ENCODE peak calls at places on chromosomes 13 and 19, in nine cellular contexts. J, B, H, X, K, S, Q, E and O are unnamed samples.

GRCh38 chr13:70310720-70311119 is 202.5 kb upstream of the KLHL1 start:
- DNase-seq in J (no peak), B (peak), H (peak), X (peak), K (no peak), S (no peak), Q (peak), E (no peak), O (no peak)

GRCh38 chr19:40090256-40091204 is at the start of gene ZNF780A:
- DNase-seq in J (peak), B (peak), H (peak), X (peak), K (peak), S (peak), Q (peak), E (peak), O (peak)

GRCh38 chr13:109246001-109246400 is 540.4 kb downstream of the IRS2 start:
- DNase-seq in J (no peak), B (no peak), H (no peak), X (no peak), K (no peak), S (no peak), Q (no peak), E (no peak), O (no peak)

GRCh38 chr19:46000497-46001246 is 5.4 kb downstream of the CCDC61 start:
- DNase-seq in J (peak), B (peak), H (peak), X (peak), K (peak), S (peak), Q (no peak), E (no peak), O (peak)

GRCh38 chr13:113845723-113846638 is 17.9 kb downstream of the GAS6 start:
- DNase-seq in J (no peak), B (no peak), H (no peak), X (no peak), K (no peak), S (peak), Q (no peak), E (peak), O (no peak)

GRCh38 chr19:19549804-19550453 is 11.9 kb downstream of the CILP2 start:
- DNase-seq in J (no peak), B (no peak), H (no peak), X (no peak), K (no peak), S (no peak), Q (no peak), E (no peak), O (no peak)

GRCh38 chr13:75418997-75419396 is 63.0 kb downstream of the TBC1D4 start:
- DNase-seq in J (no peak), B (no peak), H (no peak), X (no peak), K (no peak), S (no peak), Q (no peak), E (no peak), O (no peak)

GRCh38 chr13:20482275-20482761 is 43.3 kb downstream of the CRYL1 start:
- DNase-seq in J (no peak), B (no peak), H (no peak), X (peak), K (no peak), S (no peak), Q (no peak), E (peak), O (no peak)

GRCh38 chr19:8238251-8238650 is 29.1 kb downstream of the CERS4 start:
- DNase-seq in J (no peak), B (no peak), H (no peak), X (no peak), K (no peak), S (no peak), Q (no peak), E (no peak), O (no peak)

GRCh38 chr13:25181597-25181996 is 9.5 kb upstream of the AMER2 start:
- DNase-seq in J (no peak), B (no peak), H (no peak), X (no peak), K (no peak), S (no peak), Q (no peak), E (no peak), O (no peak)

GRCh38 chr19:27765912-27766725 is 1446.8 kb downstream of the UQCRFS1 start:
- DNase-seq in J (no peak), B (no peak), H (no peak), X (no peak), K (no peak), S (no peak), Q (no peak), E (no peak), O (no peak)

GRCh38 chr19:50460161-50460765 is 16.0 kb upstream of the EMC10 start:
- DNase-seq in J (no peak), B (no peak), H (no peak), X (no peak), K (no peak), S (peak), Q (peak), E (no peak), O (no peak)

GRCh38 chr19:1263198-1263597 is 5.9 kb upstream of the CIRBP start:
- DNase-seq in J (no peak), B (no peak), H (no peak), X (no peak), K (no peak), S (no peak), Q (no peak), E (no peak), O (no peak)

GRCh38 chr19:41646589-41647204 is 19.8 kb upstream of the CEACAM4 start:
- DNase-seq in J (no peak), B (peak), H (no peak), X (no peak), K (peak), S (peak), Q (no peak), E (no peak), O (no peak)

GRCh38 chr13:102677122-102677521 is 17.7 kb downstream of the METTL21C start:
- DNase-seq in J (no peak), B (no peak), H (no peak), X (no peak), K (no peak), S (no peak), Q (no peak), E (no peak), O (no peak)

GRCh38 chr13:111327701-111328100 is 7.3 kb downstream of the TEX29 start:
- DNase-seq in J (no peak), B (no peak), H (peak), X (no peak), K (no peak), S (no peak), Q (no peak), E (no peak), O (no peak)

GRCh38 chr13:100875392-100876043 is 200.9 kb upstream of the TMTC4 start:
- DNase-seq in J (no peak), B (no peak), H (no peak), X (no peak), K (no peak), S (peak), Q (peak), E (no peak), O (no peak)

GRCh38 chr19:38358071-38358470 is 16.3 kb upstream of the PSMD8 start:
- DNase-seq in J (no peak), B (no peak), H (no peak), X (no peak), K (no peak), S (no peak), Q (no peak), E (no peak), O (no peak)

GRCh38 chr19:48637449-48637947 is 319 bp upstream of the DBP start:
- DNase-seq in J (peak), B (peak), H (peak), X (peak), K (peak), S (peak), Q (peak), E (peak), O (peak)

GRCh38 chr19:27974082-27974513 is 1238.9 kb downstream of the UQCRFS1 start:
- DNase-seq in J (peak), B (peak), H (no peak), X (peak), K (no peak), S (peak), Q (peak), E (no peak), O (peak)

GRCh38 chr13:29621401-29621800 is 25.9 kb upstream of the SLC7A1 start:
- DNase-seq in J (no peak), B (no peak), H (no peak), X (no peak), K (no peak), S (no peak), Q (peak), E (no peak), O (no peak)

GRCh38 chr13:39821977-39822376 is 166.5 kb downstream of the COG6 start:
- DNase-seq in J (no peak), B (no peak), H (no peak), X (no peak), K (no peak), S (no peak), Q (no peak), E (no peak), O (no peak)

GRCh38 chr13:82010780-82011179 is 1669.9 kb upstream of the SPRY2 start:
- DNase-seq in J (no peak), B (no peak), H (peak), X (no peak), K (no peak), S (no peak), Q (peak), E (no peak), O (no peak)

GRCh38 chr19:11931051-11931450 is 6.1 kb downstream of the ZNF700 start:
- DNase-seq in J (no peak), B (no peak), H (no peak), X (no peak), K (no peak), S (no peak), Q (no peak), E (no peak), O (no peak)

GRCh38 chr13:41133951-41134350 is 1.3 kb upstream of the KBTBD6 start:
- DNase-seq in J (no peak), B (no peak), H (no peak), X (no peak), K (no peak), S (no peak), Q (no peak), E (no peak), O (no peak)

GRCh38 chr19:51799311-51799997 is 4.5 kb downstream of the FPR3 start:
- DNase-seq in J (no peak), B (no peak), H (no peak), X (peak), K (peak), S (no peak), Q (peak), E (peak), O (peak)

GRCh38 chr13:111317042-111317550 is 3.3 kb upstream of the TEX29 start:
- DNase-seq in J (no peak), B (no peak), H (no peak), X (no peak), K (no peak), S (no peak), Q (no peak), E (no peak), O (no peak)

GRCh38 chr19:8209111-8209964 is at the start of gene CERS4:
- DNase-seq in J (peak), B (peak), H (peak), X (peak), K (peak), S (peak), Q (peak), E (peak), O (peak)

GRCh38 chr19:884420-885211 is 8.4 kb downstream of the MED16 start:
- DNase-seq in J (no peak), B (no peak), H (no peak), X (no peak), K (no peak), S (no peak), Q (no peak), E (no peak), O (no peak)

GRCh38 chr19:43124360-43124759 is 41.9 kb upstream of the PSG2 start:
- DNase-seq in J (no peak), B (no peak), H (no peak), X (no peak), K (no peak), S (no peak), Q (no peak), E (no peak), O (no peak)

GRCh38 chr13:110546933-110547332 is 14.6 kb downstream of the RAB20 start:
- DNase-seq in J (no peak), B (no peak), H (no peak), X (peak), K (peak), S (no peak), Q (peak), E (peak), O (no peak)

GRCh38 chr19:34676697-34677385 is at the start of gene SCGB2B2:
- DNase-seq in J (no peak), B (no peak), H (peak), X (no peak), K (peak), S (peak), Q (no peak), E (no peak), O (peak)

GRCh38 chr13:81745391-81745790 is 1404.5 kb upstream of the SPRY2 start:
- DNase-seq in J (no peak), B (no peak), H (no peak), X (no peak), K (no peak), S (no peak), Q (no peak), E (no peak), O (no peak)

GRCh38 chr13:90787007-90787406 is 560.5 kb upstream of the MIR17HG start:
- DNase-seq in J (no peak), B (no peak), H (no peak), X (no peak), K (no peak), S (no peak), Q (no peak), E (no peak), O (no peak)

GRCh38 chr13:104773775-104774174 is 1707.6 kb upstream of the SLC10A2 start:
- DNase-seq in J (no peak), B (no peak), H (peak), X (peak), K (no peak), S (no peak), Q (peak), E (no peak), O (no peak)

GRCh38 chr19:4304509-4305252 is at the start of gene FSD1:
- DNase-seq in J (no peak), B (peak), H (peak), X (peak), K (no peak), S (peak), Q (peak), E (no peak), O (peak)